ENCODE peak calls at places on chromosomes 13 and 19, in seven cellular contexts. K is neural progenitor cell, V is H9, D is tibial nerve, T is left ventricle myocardium inferior, H is fibroblast of lung, L is heart right ventricle. G is an unnamed sample. For H3K27me3 and H3K4me1, the result is how much of the 10 kb centered on the place peaks cover.

GRCh38 chr19:16185123-16185924 is at the start of gene FAM32A:
- DNase-seq in L (peak), K (peak), T (peak), H (peak), D (peak), V (peak), G (peak)

GRCh38 chr13:76522083-76522755 is 364.0 kb downstream of the KCTD12 start:
- DNase-seq in K (no peak), V (peak), H (peak), L (no peak), T (no peak), D (no peak), G (peak)

GRCh38 chr13:85366759-85367417 is 432.3 kb downstream of the SLITRK6 start:
- DNase-seq in V (no peak), D (no peak), L (no peak), T (no peak), H (peak), K (no peak), G (no peak)

GRCh38 chr13:29508130-29508873 is 87.2 kb downstream of the SLC7A1 start:
- DNase-seq in T (peak), H (peak), K (peak), L (peak), V (peak), D (peak), G (peak)

GRCh38 chr13:75507027-75508001 is 25.3 kb upstream of the TBC1D4 start:
- DNase-seq in V (no peak), D (no peak), K (no peak), T (no peak), H (no peak), L (no peak), G (no peak)

GRCh38 chr19:20162821-20163220 is 4.2 kb upstream of the ZNF486 start:
- DNase-seq in V (no peak), T (no peak), D (no peak), K (no peak), L (no peak), H (no peak), G (no peak)

GRCh38 chr13:35293579-35293978 is 182.9 kb downstream of the MAB21L1 start:
- DNase-seq in H (no peak), V (no peak), K (no peak), D (no peak), L (no peak), T (no peak), G (no peak)

GRCh38 chr13:39913928-39914327 is 258.5 kb downstream of the COG6 start:
- DNase-seq in T (no peak), D (peak), K (no peak), V (no peak), L (no peak), H (no peak), G (peak)

GRCh38 chr19:703651-704446 is 4.9 kb upstream of the PALM start:
- DNase-seq in L (peak), H (no peak), D (peak), T (peak), V (peak), K (peak), G (peak)

GRCh38 chr19:16327911-16328823 is 3.5 kb downstream of the KLF2 start:
- DNase-seq in T (peak), V (no peak), L (peak), K (no peak), H (peak), D (peak), G (peak)

GRCh38 chr13:99018418-99019180 is 40.7 kb upstream of the DOCK9 start:
- DNase-seq in D (no peak), T (no peak), V (no peak), K (no peak), H (peak), L (no peak), G (peak)

GRCh38 chr13:24842533-24843278 is 78.7 kb downstream of the RNF17 start:
- DNase-seq in V (no peak), L (no peak), T (no peak), H (peak), D (no peak), K (no peak), G (peak)

GRCh38 chr19:35458821-35459391 is 10.8 kb downstream of the FFAR2 start:
- DNase-seq in V (no peak), L (no peak), T (no peak), K (no peak), H (no peak), D (no peak), G (no peak)

GRCh38 chr19:54002495-54003315 is 11.3 kb downstream of the CACNG6 start:
- DNase-seq in T (no peak), L (no peak), H (peak), V (no peak), D (no peak), K (no peak), G (no peak)

GRCh38 chr13:38685974-38686571 is 804 bp upstream of the FREM2 start:
- DNase-seq in H (peak), V (peak), K (peak), D (no peak), L (no peak), T (no peak), G (peak)

GRCh38 chr13:83272076-83272475 is 610.2 kb downstream of the SLITRK1 start:
- DNase-seq in H (no peak), K (no peak), D (no peak), V (no peak), L (no peak), T (no peak), G (no peak)

GRCh38 chr19:40689339-40690049 is 957 bp downstream of the NUMBL start:
- DNase-seq in K (peak), H (peak), D (no peak), T (peak), L (peak), V (no peak), G (no peak)

GRCh38 chr19:38024991-38025716 is 118.1 kb downstream of the SIPA1L3 start:
- DNase-seq in V (peak), T (no peak), L (no peak), H (no peak), D (no peak), K (no peak), G (no peak)

GRCh38 chr13:91247768-91248167 is 99.7 kb upstream of the MIR17HG start:
- DNase-seq in K (no peak), T (no peak), V (no peak), L (no peak), H (no peak), D (no peak), G (no peak)

GRCh38 chr19:41939861-41940442 is 11.7 kb upstream of the ERFL start:
- DNase-seq in L (no peak), T (no peak), K (peak), D (no peak), V (no peak), H (no peak), G (no peak)

GRCh38 chr13:75372517-75372916 is 109.5 kb downstream of the TBC1D4 start:
- DNase-seq in L (no peak), K (peak), V (no peak), D (peak), H (no peak), T (no peak), G (no peak)

GRCh38 chr19:51375504-51376221 is 3.2 kb upstream of the NKG7 start:
- DNase-seq in V (no peak), T (no peak), L (no peak), K (no peak), H (no peak), D (no peak), G (no peak)

GRCh38 chr19:39506598-39506943 is 7.8 kb downstream of the DLL3 start:
- DNase-seq in V (no peak), L (no peak), K (no peak), H (no peak), T (no peak), D (no peak), G (no peak)
- H3K27me3 ChIP-seq in V (under half), L (under half), K (half or more), H (under half), T (half or more), D (under half), G (under half)

GRCh38 chr13:109785141-109785891 is 1.1 kb downstream of the IRS2 start:
- DNase-seq in V (peak), H (peak), K (peak), L (peak), D (no peak), T (peak), G (no peak)
- H3K4me1 ChIP-seq in V (under half), H (under half), K (under half), L (under half), D (under half), T (half or more), G (under half)

DNA sequence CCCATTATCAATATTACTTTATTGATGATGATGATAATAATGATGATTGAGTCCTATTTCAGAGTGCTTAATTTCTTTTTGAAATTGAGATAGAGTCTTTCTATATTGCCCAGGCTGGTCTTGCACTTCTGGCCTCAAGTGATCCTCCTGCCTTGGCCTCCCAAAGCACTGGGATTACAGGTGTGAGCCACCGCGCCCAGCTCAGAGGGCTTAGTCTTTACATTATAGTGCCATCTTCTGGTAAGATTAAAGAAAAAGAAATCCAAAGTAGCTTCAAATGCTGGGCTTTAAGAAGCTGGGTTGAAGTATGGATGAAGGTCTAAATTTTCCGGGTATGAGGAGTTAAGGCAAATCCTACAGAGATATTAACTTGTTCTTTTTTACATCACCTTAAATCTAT is 3.4 kb upstream of the ZNF333 start:
- DNase-seq in V (no peak), D (no peak), T (no peak), K (peak), L (no peak), H (no peak), G (no peak)
- TF ChIP-seq CTCF in V (peak), D (peak), T (peak), K (peak), L (peak), H (peak), G (peak)

GRCh38 chr13:78595819-78596700 is 7.3 kb downstream of the POU4F1 start:
- DNase-seq in H (no peak), T (no peak), V (peak), K (peak), L (peak), D (no peak), G (no peak)

GRCh38 chr13:78596701-78597550 is 6.4 kb downstream of the POU4F1 start:
- DNase-seq in L (no peak), D (no peak), T (no peak), V (peak), K (peak), H (no peak), G (no peak)

GRCh38 chr13:78593652-78594494 is 9.5 kb downstream of the POU4F1 start:
- DNase-seq in K (peak), L (no peak), V (peak), T (no peak), D (no peak), H (no peak), G (no peak)

GRCh38 chr13:78593129-78593528 is 10.2 kb downstream of the POU4F1 start:
- DNase-seq in H (no peak), V (no peak), K (no peak), T (no peak), L (no peak), D (no peak), G (no peak)

GRCh38 chr13:78595458-78595818 is 7.9 kb downstream of the POU4F1 start:
- DNase-seq in H (no peak), V (no peak), L (no peak), K (peak), T (no peak), D (no peak), G (no peak)
- H3K27me3 ChIP-seq in H (half or more), V (half or more), L (half or more), K (half or more), T (half or more), D (under half), G (half or more)

DNA sequence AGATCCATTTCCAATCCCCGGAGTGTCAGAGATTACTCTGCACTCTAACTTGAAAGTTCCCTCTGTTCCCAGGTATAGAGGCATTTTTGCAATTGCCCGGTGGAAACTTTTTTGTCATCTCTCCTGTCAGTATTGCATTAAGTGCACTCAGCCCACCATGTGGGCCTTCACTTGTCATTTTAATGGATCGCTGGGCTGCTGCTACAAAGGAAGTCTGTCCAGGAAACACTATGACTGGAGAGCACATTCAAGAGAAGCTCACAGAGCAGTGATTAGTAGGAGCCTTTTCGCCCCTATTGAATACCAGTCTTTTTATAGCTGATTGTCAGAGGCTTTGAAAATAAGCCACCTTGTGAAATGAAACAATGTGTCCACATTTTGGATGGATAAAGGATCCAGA is 181.0 kb downstream of the B3GLCT start:
- DNase-seq in L (no peak), H (no peak), D (no peak), T (no peak), V (no peak), K (peak), G (no peak)
- H3K4me1 ChIP-seq in L (under half), H (under half), D (under half), T (under half), V (under half), K (under half), G (under half)

GRCh38 chr19:29415507-29415906 is 110.3 kb upstream of the VSTM2B start:
- DNase-seq in T (no peak), V (peak), H (no peak), L (no peak), D (no peak), K (peak), G (no peak)
- TF ChIP-seq CTCF in T (no peak), V (peak), H (no peak), L (no peak), D (no peak), K (peak), G (no peak)

GRCh38 chr19:55544014-55544413 is 1.3 kb downstream of the SBK3 start:
- DNase-seq in T (no peak), H (no peak), L (no peak), K (no peak), D (no peak), V (no peak), G (no peak)
- H3K27me3 ChIP-seq in T (under half), H (under half), L (under half), K (under half), D (under half), V (under half), G (under half)

GRCh38 chr19:7925171-7925837 is 631 bp downstream of the CTXN1 start:
- DNase-seq in D (peak), H (peak), T (peak), L (peak), K (peak), V (peak), G (no peak)

GRCh38 chr19:7928334-7928706 is 2.4 kb upstream of the CTXN1 start:
- DNase-seq in V (no peak), D (no peak), K (no peak), T (no peak), H (peak), L (no peak), G (no peak)

GRCh38 chr19:7926021-7926726 is at the start of gene CTXN1:
- DNase-seq in T (peak), V (peak), K (peak), H (peak), D (peak), L (peak), G (no peak)

GRCh38 chr19:7927605-7928333 is 1.8 kb upstream of the CTXN1 start:
- DNase-seq in V (no peak), T (no peak), H (no peak), K (no peak), L (no peak), D (no peak), G (no peak)

GRCh38 chr19:7926727-7927604 is 1.0 kb upstream of the CTXN1 start:
- DNase-seq in H (no peak), V (no peak), K (no peak), T (no peak), L (no peak), D (no peak), G (no peak)
- H3K4me1 ChIP-seq in H (under half), V (under half), K (under half), T (half or more), L (half or more), D (under half), G (under half)

GRCh38 chr19:29143183-29143582 is 69.8 kb downstream of the UQCRFS1 start:
- DNase-seq in H (no peak), T (no peak), V (no peak), D (no peak), L (no peak), K (no peak), G (no peak)

GRCh38 chr19:29139227-29139626 is 73.7 kb downstream of the UQCRFS1 start:
- DNase-seq in K (no peak), T (no peak), L (no peak), V (no peak), D (no peak), H (no peak), G (no peak)
- TF ChIP-seq CTCF in K (no peak), T (no peak), L (no peak), V (no peak), D (no peak), H (no peak), G (no peak)

DNA sequence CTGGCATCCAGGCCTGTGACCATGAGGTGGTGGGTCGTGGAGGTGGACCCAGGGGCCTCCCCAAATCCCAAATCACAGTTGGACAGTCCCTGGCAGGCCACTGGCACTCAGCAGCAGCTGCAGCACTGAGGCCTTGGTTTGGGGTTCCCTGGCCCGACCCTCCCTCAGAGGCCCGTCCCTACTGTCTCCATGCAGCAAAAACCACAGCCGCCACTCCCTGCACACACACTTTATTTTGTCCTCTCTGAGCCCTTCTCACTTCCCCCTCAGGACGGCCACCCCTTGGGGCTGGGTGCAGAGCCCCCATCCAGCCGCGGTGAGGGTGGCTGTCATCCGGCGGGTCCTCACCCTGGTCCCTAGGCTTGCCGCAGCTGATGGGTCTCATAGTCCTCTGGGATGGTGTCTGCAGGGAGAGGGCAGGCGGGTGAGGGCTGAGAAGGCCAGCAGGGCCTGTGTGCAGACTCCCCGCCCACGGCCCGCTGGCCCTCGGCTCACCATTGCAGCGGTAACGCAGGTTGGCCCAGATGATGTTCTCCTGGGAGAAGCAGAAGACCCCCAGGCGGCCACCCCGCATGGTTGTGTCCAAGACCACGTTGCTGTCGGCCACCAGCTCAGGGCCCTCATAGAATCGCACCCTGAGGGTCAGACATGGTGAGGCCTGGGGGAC is 8.4 kb downstream of the COMP start:
- DNase-seq in T (no peak), K (no peak), H (no peak), V (no peak), L (no peak), D (no peak), G (no peak)
- H3K27me3 ChIP-seq in T (half or more), K (half or more), H (under half), V (half or more), L (under half), D (under half), G (half or more)

G was measured in foreskin keratinocyte.